ENCODE peak calls at places on chromosomes 16 and 17, in nine cellular contexts. One of them, this sample, is unnamed.

GRCh38 chr17:10754109-10754508 is 24.3 kb upstream of the TMEM220 start:
- DNase-seq in substantia nigra: no peak
- DNase-seq in HepG2: peak; percentile 39
- DNase-seq in BE2C: peak; percentile 41
- DNase-seq in stimulated activated CD8-positive, alpha-beta memory T cell treated with anti-CD3 and anti-CD28 coated beads, Interleukin-2, amount 100 ng/mL, for 48 hours: no peak
- DNase-seq in NCI-H345: no peak
- DNase-seq in GM19239: peak; percentile 28
- DNase-seq in activated naive CD8-positive, alpha-beta T cell treated with anti-CD3 and anti-CD28 coated beads, Interleukin-2, amount 50 U/mL, for 16 hours: no peak
- DNase-seq in KG1: no peak
- DNase-seq in this sample: peak; percentile 12

GRCh38 chr16:73122604-73123386 is 74.9 kb upstream of the ZFHX3 start:
- DNase-seq in substantia nigra: peak; percentile 3
- DNase-seq in HepG2: no peak
- DNase-seq in BE2C: no peak
- DNase-seq in stimulated activated CD8-positive, alpha-beta memory T cell treated with anti-CD3 and anti-CD28 coated beads, Interleukin-2, amount 100 ng/mL, for 48 hours: no peak
- DNase-seq in NCI-H345: no peak
- DNase-seq in GM19239: no peak
- DNase-seq in activated naive CD8-positive, alpha-beta T cell treated with anti-CD3 and anti-CD28 coated beads, Interleukin-2, amount 50 U/mL, for 16 hours: no peak
- DNase-seq in KG1: peak; percentile 43
- DNase-seq in this sample: peak; percentile 12

GRCh38 chr16:29974291-29975133 is 844 bp downstream of the TAOK2 start:
- DNase-seq in substantia nigra: no peak
- DNase-seq in HepG2: no peak
- DNase-seq in BE2C: no peak
- DNase-seq in stimulated activated CD8-positive, alpha-beta memory T cell treated with anti-CD3 and anti-CD28 coated beads, Interleukin-2, amount 100 ng/mL, for 48 hours: no peak
- DNase-seq in NCI-H345: no peak
- DNase-seq in GM19239: no peak
- DNase-seq in activated naive CD8-positive, alpha-beta T cell treated with anti-CD3 and anti-CD28 coated beads, Interleukin-2, amount 50 U/mL, for 16 hours: no peak
- DNase-seq in KG1: no peak
- DNase-seq in this sample: peak; percentile 23

GRCh38 chr16:73082608-73083007 is 34.7 kb upstream of the ZFHX3 start:
- DNase-seq in substantia nigra: no peak
- DNase-seq in HepG2: peak; percentile 37
- DNase-seq in BE2C: no peak
- DNase-seq in stimulated activated CD8-positive, alpha-beta memory T cell treated with anti-CD3 and anti-CD28 coated beads, Interleukin-2, amount 100 ng/mL, for 48 hours: no peak
- DNase-seq in NCI-H345: no peak
- DNase-seq in GM19239: no peak
- DNase-seq in activated naive CD8-positive, alpha-beta T cell treated with anti-CD3 and anti-CD28 coated beads, Interleukin-2, amount 50 U/mL, for 16 hours: no peak
- DNase-seq in KG1: no peak
- DNase-seq in this sample: no peak

GRCh38 chr16:48596326-48596725 is 13.7 kb downstream of the N4BP1 start:
- DNase-seq in substantia nigra: no peak
- DNase-seq in HepG2: no peak
- DNase-seq in BE2C: no peak
- DNase-seq in stimulated activated CD8-positive, alpha-beta memory T cell treated with anti-CD3 and anti-CD28 coated beads, Interleukin-2, amount 100 ng/mL, for 48 hours: peak; percentile 50
- DNase-seq in NCI-H345: no peak
- DNase-seq in GM19239: no peak
- DNase-seq in activated naive CD8-positive, alpha-beta T cell treated with anti-CD3 and anti-CD28 coated beads, Interleukin-2, amount 50 U/mL, for 16 hours: peak; percentile 48
- DNase-seq in KG1: no peak
- DNase-seq in this sample: peak; percentile 38

GRCh38 chr16:76243620-76244019 is 33.6 kb upstream of the CNTNAP4 start:
- DNase-seq in substantia nigra: no peak
- DNase-seq in HepG2: no peak
- DNase-seq in BE2C: no peak
- DNase-seq in stimulated activated CD8-positive, alpha-beta memory T cell treated with anti-CD3 and anti-CD28 coated beads, Interleukin-2, amount 100 ng/mL, for 48 hours: no peak
- DNase-seq in NCI-H345: no peak
- DNase-seq in GM19239: no peak
- DNase-seq in activated naive CD8-positive, alpha-beta T cell treated with anti-CD3 and anti-CD28 coated beads, Interleukin-2, amount 50 U/mL, for 16 hours: no peak
- DNase-seq in KG1: no peak
- DNase-seq in this sample: no peak

GRCh38 chr16:27335349-27336052 is 21.7 kb downstream of the IL4R start:
- DNase-seq in substantia nigra: no peak
- DNase-seq in HepG2: no peak
- DNase-seq in BE2C: no peak
- DNase-seq in stimulated activated CD8-positive, alpha-beta memory T cell treated with anti-CD3 and anti-CD28 coated beads, Interleukin-2, amount 100 ng/mL, for 48 hours: no peak
- DNase-seq in NCI-H345: no peak
- DNase-seq in GM19239: no peak
- DNase-seq in activated naive CD8-positive, alpha-beta T cell treated with anti-CD3 and anti-CD28 coated beads, Interleukin-2, amount 50 U/mL, for 16 hours: no peak
- DNase-seq in KG1: no peak
- DNase-seq in this sample: no peak

GRCh38 chr16:10741844-10742243 is 1.8 kb upstream of the NUBP1 start:
- DNase-seq in substantia nigra: no peak
- DNase-seq in HepG2: no peak
- DNase-seq in BE2C: peak; percentile 91
- DNase-seq in stimulated activated CD8-positive, alpha-beta memory T cell treated with anti-CD3 and anti-CD28 coated beads, Interleukin-2, amount 100 ng/mL, for 48 hours: no peak
- DNase-seq in NCI-H345: no peak
- DNase-seq in GM19239: no peak
- DNase-seq in activated naive CD8-positive, alpha-beta T cell treated with anti-CD3 and anti-CD28 coated beads, Interleukin-2, amount 50 U/mL, for 16 hours: no peak
- DNase-seq in KG1: no peak
- DNase-seq in this sample: no peak

GRCh38 chr17:28331891-28332420 is 3.3 kb downstream of the IFT20 start:
- DNase-seq in substantia nigra: no peak
- DNase-seq in HepG2: no peak
- DNase-seq in BE2C: no peak
- DNase-seq in stimulated activated CD8-positive, alpha-beta memory T cell treated with anti-CD3 and anti-CD28 coated beads, Interleukin-2, amount 100 ng/mL, for 48 hours: no peak
- DNase-seq in NCI-H345: no peak
- DNase-seq in GM19239: no peak
- DNase-seq in activated naive CD8-positive, alpha-beta T cell treated with anti-CD3 and anti-CD28 coated beads, Interleukin-2, amount 50 U/mL, for 16 hours: no peak
- DNase-seq in KG1: no peak
- DNase-seq in this sample: no peak

GRCh38 chr17:66850692-66851091 is 15.8 kb downstream of the CACNG5 start:
- DNase-seq in substantia nigra: no peak
- DNase-seq in HepG2: no peak
- DNase-seq in BE2C: no peak
- DNase-seq in stimulated activated CD8-positive, alpha-beta memory T cell treated with anti-CD3 and anti-CD28 coated beads, Interleukin-2, amount 100 ng/mL, for 48 hours: no peak
- DNase-seq in NCI-H345: no peak
- DNase-seq in GM19239: no peak
- DNase-seq in activated naive CD8-positive, alpha-beta T cell treated with anti-CD3 and anti-CD28 coated beads, Interleukin-2, amount 50 U/mL, for 16 hours: no peak
- DNase-seq in KG1: no peak
- DNase-seq in this sample: no peak

GRCh38 chr16:10883004-10883403 is 6.0 kb downstream of the CIITA start:
- DNase-seq in substantia nigra: no peak
- DNase-seq in HepG2: no peak
- DNase-seq in BE2C: no peak
- DNase-seq in stimulated activated CD8-positive, alpha-beta memory T cell treated with anti-CD3 and anti-CD28 coated beads, Interleukin-2, amount 100 ng/mL, for 48 hours: no peak
- DNase-seq in NCI-H345: no peak
- DNase-seq in GM19239: no peak
- DNase-seq in activated naive CD8-positive, alpha-beta T cell treated with anti-CD3 and anti-CD28 coated beads, Interleukin-2, amount 50 U/mL, for 16 hours: no peak
- DNase-seq in KG1: no peak
- DNase-seq in this sample: no peak

GRCh38 chr17:28878158-28878910 is 19.2 kb downstream of the FLOT2 start:
- DNase-seq in substantia nigra: no peak
- DNase-seq in HepG2: no peak
- DNase-seq in BE2C: no peak
- DNase-seq in stimulated activated CD8-positive, alpha-beta memory T cell treated with anti-CD3 and anti-CD28 coated beads, Interleukin-2, amount 100 ng/mL, for 48 hours: no peak
- DNase-seq in NCI-H345: no peak
- DNase-seq in GM19239: no peak
- DNase-seq in activated naive CD8-positive, alpha-beta T cell treated with anti-CD3 and anti-CD28 coated beads, Interleukin-2, amount 50 U/mL, for 16 hours: no peak
- DNase-seq in KG1: no peak
- DNase-seq in this sample: no peak

GRCh38 chr17:60554377-60554788 is 28.3 kb upstream of the APPBP2 start:
- DNase-seq in substantia nigra: no peak
- DNase-seq in HepG2: no peak
- DNase-seq in BE2C: no peak
- DNase-seq in stimulated activated CD8-positive, alpha-beta memory T cell treated with anti-CD3 and anti-CD28 coated beads, Interleukin-2, amount 100 ng/mL, for 48 hours: no peak
- DNase-seq in NCI-H345: no peak
- DNase-seq in GM19239: no peak
- DNase-seq in activated naive CD8-positive, alpha-beta T cell treated with anti-CD3 and anti-CD28 coated beads, Interleukin-2, amount 50 U/mL, for 16 hours: no peak
- DNase-seq in KG1: no peak
- DNase-seq in this sample: no peak

GRCh38 chr17:27778193-27778592 is 22.1 kb downstream of the NOS2 start:
- DNase-seq in substantia nigra: no peak
- DNase-seq in HepG2: no peak
- DNase-seq in BE2C: no peak
- DNase-seq in stimulated activated CD8-positive, alpha-beta memory T cell treated with anti-CD3 and anti-CD28 coated beads, Interleukin-2, amount 100 ng/mL, for 48 hours: no peak
- DNase-seq in NCI-H345: no peak
- DNase-seq in GM19239: no peak
- DNase-seq in activated naive CD8-positive, alpha-beta T cell treated with anti-CD3 and anti-CD28 coated beads, Interleukin-2, amount 50 U/mL, for 16 hours: no peak
- DNase-seq in KG1: no peak
- DNase-seq in this sample: no peak

GRCh38 chr17:58507123-58507634 is 7.3 kb downstream of the MTMR4 start:
- DNase-seq in substantia nigra: no peak
- DNase-seq in HepG2: peak; percentile 78
- DNase-seq in BE2C: no peak
- DNase-seq in stimulated activated CD8-positive, alpha-beta memory T cell treated with anti-CD3 and anti-CD28 coated beads, Interleukin-2, amount 100 ng/mL, for 48 hours: no peak
- DNase-seq in NCI-H345: no peak
- DNase-seq in GM19239: no peak
- DNase-seq in activated naive CD8-positive, alpha-beta T cell treated with anti-CD3 and anti-CD28 coated beads, Interleukin-2, amount 50 U/mL, for 16 hours: no peak
- DNase-seq in KG1: no peak
- DNase-seq in this sample: no peak

GRCh38 chr16:29729116-29729521 is 16.7 kb downstream of the C16orf54 start:
- DNase-seq in substantia nigra: no peak
- DNase-seq in HepG2: peak; percentile 71
- DNase-seq in BE2C: peak; percentile 33
- DNase-seq in stimulated activated CD8-positive, alpha-beta memory T cell treated with anti-CD3 and anti-CD28 coated beads, Interleukin-2, amount 100 ng/mL, for 48 hours: no peak
- DNase-seq in NCI-H345: peak; percentile 45
- DNase-seq in GM19239: no peak
- DNase-seq in activated naive CD8-positive, alpha-beta T cell treated with anti-CD3 and anti-CD28 coated beads, Interleukin-2, amount 50 U/mL, for 16 hours: no peak
- DNase-seq in KG1: no peak
- DNase-seq in this sample: no peak

GRCh38 chr17:16911141-16911937 is 60.6 kb downstream of the TNFRSF13B start:
- DNase-seq in substantia nigra: no peak
- DNase-seq in HepG2: no peak
- DNase-seq in BE2C: no peak
- DNase-seq in stimulated activated CD8-positive, alpha-beta memory T cell treated with anti-CD3 and anti-CD28 coated beads, Interleukin-2, amount 100 ng/mL, for 48 hours: no peak
- DNase-seq in NCI-H345: no peak
- DNase-seq in GM19239: no peak
- DNase-seq in activated naive CD8-positive, alpha-beta T cell treated with anti-CD3 and anti-CD28 coated beads, Interleukin-2, amount 50 U/mL, for 16 hours: no peak
- DNase-seq in KG1: no peak
- DNase-seq in this sample: no peak

GRCh38 chr16:67150833-67151396 is at the start of gene B3GNT9:
- DNase-seq in substantia nigra: peak; percentile 55
- DNase-seq in HepG2: peak; percentile 56
- DNase-seq in BE2C: peak; percentile 76
- DNase-seq in stimulated activated CD8-positive, alpha-beta memory T cell treated with anti-CD3 and anti-CD28 coated beads, Interleukin-2, amount 100 ng/mL, for 48 hours: no peak
- DNase-seq in NCI-H345: peak; percentile 58
- DNase-seq in GM19239: peak; percentile 78
- DNase-seq in activated naive CD8-positive, alpha-beta T cell treated with anti-CD3 and anti-CD28 coated beads, Interleukin-2, amount 50 U/mL, for 16 hours: no peak
- DNase-seq in KG1: no peak
- DNase-seq in this sample: no peak

GRCh38 chr17:57744195-57745170 is 616 bp downstream of the CCDC182 start:
- DNase-seq in substantia nigra: no peak
- DNase-seq in HepG2: no peak
- DNase-seq in BE2C: no peak
- DNase-seq in stimulated activated CD8-positive, alpha-beta memory T cell treated with anti-CD3 and anti-CD28 coated beads, Interleukin-2, amount 100 ng/mL, for 48 hours: no peak
- DNase-seq in NCI-H345: no peak
- DNase-seq in GM19239: no peak
- DNase-seq in activated naive CD8-positive, alpha-beta T cell treated with anti-CD3 and anti-CD28 coated beads, Interleukin-2, amount 50 U/mL, for 16 hours: no peak
- DNase-seq in KG1: no peak
- DNase-seq in this sample: no peak

GRCh38 chr17:44607836-44608690 is 48.2 kb upstream of the MEIOC start:
- DNase-seq in substantia nigra: no peak
- DNase-seq in HepG2: peak; percentile 20
- DNase-seq in BE2C: peak; percentile 41
- DNase-seq in stimulated activated CD8-positive, alpha-beta memory T cell treated with anti-CD3 and anti-CD28 coated beads, Interleukin-2, amount 100 ng/mL, for 48 hours: no peak
- DNase-seq in NCI-H345: peak; percentile 77
- DNase-seq in GM19239: no peak
- DNase-seq in activated naive CD8-positive, alpha-beta T cell treated with anti-CD3 and anti-CD28 coated beads, Interleukin-2, amount 50 U/mL, for 16 hours: no peak
- DNase-seq in KG1: no peak
- DNase-seq in this sample: no peak

GRCh38 chr17:2213291-2213960 is 90.2 kb downstream of the SMG6 start:
- DNase-seq in substantia nigra: no peak
- DNase-seq in HepG2: no peak
- DNase-seq in BE2C: no peak
- DNase-seq in stimulated activated CD8-positive, alpha-beta memory T cell treated with anti-CD3 and anti-CD28 coated beads, Interleukin-2, amount 100 ng/mL, for 48 hours: no peak
- DNase-seq in NCI-H345: peak; percentile 25
- DNase-seq in GM19239: no peak
- DNase-seq in activated naive CD8-positive, alpha-beta T cell treated with anti-CD3 and anti-CD28 coated beads, Interleukin-2, amount 50 U/mL, for 16 hours: no peak
- DNase-seq in KG1: no peak
- DNase-seq in this sample: no peak

GRCh38 chr16:55471448-55472097 is 7.4 kb upstream of the MMP2 start:
- DNase-seq in substantia nigra: no peak
- DNase-seq in HepG2: no peak
- DNase-seq in BE2C: no peak
- DNase-seq in stimulated activated CD8-positive, alpha-beta memory T cell treated with anti-CD3 and anti-CD28 coated beads, Interleukin-2, amount 100 ng/mL, for 48 hours: no peak
- DNase-seq in NCI-H345: no peak
- DNase-seq in GM19239: no peak
- DNase-seq in activated naive CD8-positive, alpha-beta T cell treated with anti-CD3 and anti-CD28 coated beads, Interleukin-2, amount 50 U/mL, for 16 hours: no peak
- DNase-seq in KG1: no peak
- DNase-seq in this sample: no peak

GRCh38 chr16:75462804-75463203 is 1.7 kb downstream of the TMEM170A start:
- DNase-seq in substantia nigra: no peak
- DNase-seq in HepG2: no peak
- DNase-seq in BE2C: no peak
- DNase-seq in stimulated activated CD8-positive, alpha-beta memory T cell treated with anti-CD3 and anti-CD28 coated beads, Interleukin-2, amount 100 ng/mL, for 48 hours: no peak
- DNase-seq in NCI-H345: no peak
- DNase-seq in GM19239: no peak
- DNase-seq in activated naive CD8-positive, alpha-beta T cell treated with anti-CD3 and anti-CD28 coated beads, Interleukin-2, amount 50 U/mL, for 16 hours: no peak
- DNase-seq in KG1: no peak
- DNase-seq in this sample: no peak

GRCh38 chr16:89798832-89799370 is 17.5 kb downstream of the FANCA start:
- DNase-seq in substantia nigra: no peak
- DNase-seq in HepG2: no peak
- DNase-seq in BE2C: peak; percentile 78
- DNase-seq in stimulated activated CD8-positive, alpha-beta memory T cell treated with anti-CD3 and anti-CD28 coated beads, Interleukin-2, amount 100 ng/mL, for 48 hours: no peak
- DNase-seq in NCI-H345: no peak
- DNase-seq in GM19239: no peak
- DNase-seq in activated naive CD8-positive, alpha-beta T cell treated with anti-CD3 and anti-CD28 coated beads, Interleukin-2, amount 50 U/mL, for 16 hours: no peak
- DNase-seq in KG1: no peak
- DNase-seq in this sample: no peak

GRCh38 chr16:68744744-68745280 is 7.7 kb downstream of the CDH1 start:
- DNase-seq in substantia nigra: no peak
- DNase-seq in HepG2: peak; percentile 97
- DNase-seq in BE2C: no peak
- DNase-seq in stimulated activated CD8-positive, alpha-beta memory T cell treated with anti-CD3 and anti-CD28 coated beads, Interleukin-2, amount 100 ng/mL, for 48 hours: no peak
- DNase-seq in NCI-H345: peak; percentile 95
- DNase-seq in GM19239: no peak
- DNase-seq in activated naive CD8-positive, alpha-beta T cell treated with anti-CD3 and anti-CD28 coated beads, Interleukin-2, amount 50 U/mL, for 16 hours: no peak
- DNase-seq in KG1: no peak
- DNase-seq in this sample: no peak

GRCh38 chr17:2551928-2552327 is 40.2 kb upstream of the METTL16 start:
- DNase-seq in substantia nigra: no peak
- DNase-seq in HepG2: no peak
- DNase-seq in BE2C: no peak
- DNase-seq in stimulated activated CD8-positive, alpha-beta memory T cell treated with anti-CD3 and anti-CD28 coated beads, Interleukin-2, amount 100 ng/mL, for 48 hours: no peak
- DNase-seq in NCI-H345: no peak
- DNase-seq in GM19239: no peak
- DNase-seq in activated naive CD8-positive, alpha-beta T cell treated with anti-CD3 and anti-CD28 coated beads, Interleukin-2, amount 50 U/mL, for 16 hours: no peak
- DNase-seq in KG1: no peak
- DNase-seq in this sample: no peak

GRCh38 chr17:13359774-13360173 is 242.0 kb downstream of the HS3ST3A1 start:
- DNase-seq in substantia nigra: no peak
- DNase-seq in HepG2: no peak
- DNase-seq in BE2C: peak; percentile 16
- DNase-seq in stimulated activated CD8-positive, alpha-beta memory T cell treated with anti-CD3 and anti-CD28 coated beads, Interleukin-2, amount 100 ng/mL, for 48 hours: no peak
- DNase-seq in NCI-H345: no peak
- DNase-seq in GM19239: no peak
- DNase-seq in activated naive CD8-positive, alpha-beta T cell treated with anti-CD3 and anti-CD28 coated beads, Interleukin-2, amount 50 U/mL, for 16 hours: no peak
- DNase-seq in KG1: no peak
- DNase-seq in this sample: no peak

GRCh38 chr17:31495049-31495885 is 103.8 kb downstream of the RAB11FIP4 start:
- DNase-seq in substantia nigra: no peak
- DNase-seq in HepG2: no peak
- DNase-seq in BE2C: no peak
- DNase-seq in stimulated activated CD8-positive, alpha-beta memory T cell treated with anti-CD3 and anti-CD28 coated beads, Interleukin-2, amount 100 ng/mL, for 48 hours: no peak
- DNase-seq in NCI-H345: peak; percentile 48
- DNase-seq in GM19239: no peak
- DNase-seq in activated naive CD8-positive, alpha-beta T cell treated with anti-CD3 and anti-CD28 coated beads, Interleukin-2, amount 50 U/mL, for 16 hours: no peak
- DNase-seq in KG1: no peak
- DNase-seq in this sample: no peak

GRCh38 chr17:38585056-38585804 is 20.5 kb downstream of the SRCIN1 start:
- DNase-seq in substantia nigra: no peak
- DNase-seq in HepG2: peak; percentile 33
- DNase-seq in BE2C: peak; percentile 39
- DNase-seq in stimulated activated CD8-positive, alpha-beta memory T cell treated with anti-CD3 and anti-CD28 coated beads, Interleukin-2, amount 100 ng/mL, for 48 hours: no peak
- DNase-seq in NCI-H345: peak; percentile 21
- DNase-seq in GM19239: no peak
- DNase-seq in activated naive CD8-positive, alpha-beta T cell treated with anti-CD3 and anti-CD28 coated beads, Interleukin-2, amount 50 U/mL, for 16 hours: no peak
- DNase-seq in KG1: no peak
- DNase-seq in this sample: no peak

This sample was measured in stimulated activated naive CD8-positive, alpha-beta T cell treated with anti-CD3 and anti-CD28 coated beads, Interleukin-15, amount 100 ng/mL, for 72 hours.